ENCODE peak calls at places on chromosome 13, in ten cellular contexts. S, C, D, Y, E, T, U, Z, I and M are unnamed samples.

GRCh38 chr13:46288570-46289259 is 77.0 kb downstream of the LRRC63 start:
- DNase-seq in D (no peak), I (peak; percentile 33), Z (no peak), E (peak; percentile 38), C (peak; percentile 64), U (peak; percentile 36), Y (no peak), S (peak; percentile 5), T (no peak), M (no peak)

GRCh38 chr13:49164712-49165111 is 55.4 kb upstream of the MLNR start:
- DNase-seq in Y (no peak), Z (no peak), S (no peak), T (no peak), C (no peak), U (no peak), I (no peak), E (no peak), D (no peak), M (no peak)

GRCh38 chr13:31887311-31887710 is 144.3 kb upstream of the FRY start:
- DNase-seq in C (peak; percentile 76), E (no peak), I (no peak), S (no peak), T (no peak), D (no peak), Z (no peak), Y (no peak), U (peak; percentile 20), M (peak; percentile 19)

GRCh38 chr13:29918845-29919244 is 68.4 kb upstream of the UBL3 start:
- DNase-seq in C (peak; percentile 88), Z (no peak), S (no peak), E (peak; percentile 95), I (peak; percentile 78), U (peak; percentile 83), T (no peak), D (no peak), Y (no peak), M (peak; percentile 61)

GRCh38 chr13:43245374-43245964 is 222.1 kb downstream of the DNAJC15 start:
- DNase-seq in Z (no peak), T (no peak), I (peak; percentile 67), D (no peak), S (no peak), E (peak; percentile 63), C (peak; percentile 91), U (peak; percentile 67), Y (no peak), M (peak; percentile 38)

GRCh38 chr13:111401755-111402154 is 81.3 kb downstream of the TEX29 start:
- DNase-seq in S (no peak), I (no peak), E (no peak), C (no peak), Y (no peak), D (no peak), U (no peak), T (no peak), Z (peak; percentile 12), M (no peak)

GRCh38 chr13:59691501-59692066 is 472.1 kb downstream of the DIAPH3 start:
- DNase-seq in D (no peak), S (no peak), Z (no peak), Y (no peak), I (no peak), U (no peak), E (no peak), C (peak; percentile 43), T (no peak), M (peak; percentile 18)

GRCh38 chr13:108155185-108156106 is 59.9 kb downstream of the LIG4 start:
- DNase-seq in T (no peak), U (peak; percentile 63), D (peak; percentile 63), Y (no peak), C (peak; percentile 67), E (peak; percentile 20), I (peak; percentile 33), Z (peak; percentile 44), S (peak; percentile 20), M (no peak)

GRCh38 chr13:45584816-45585215 is 30.7 kb downstream of the ERICH6B start:
- DNase-seq in Y (no peak), T (no peak), E (peak; percentile 15), I (no peak), S (no peak), Z (no peak), U (no peak), C (no peak), D (no peak), M (no peak)

GRCh38 chr13:51728972-51729371 is 75.0 kb downstream of the DHRS12 start:
- DNase-seq in U (peak; percentile 75), Z (no peak), E (peak; percentile 46), T (no peak), C (peak; percentile 96), Y (no peak), S (no peak), I (peak; percentile 40), D (no peak), M (peak; percentile 54)

GRCh38 chr13:35260316-35260715 is 216.2 kb downstream of the MAB21L1 start:
- DNase-seq in S (no peak), U (no peak), Z (no peak), D (no peak), E (peak; percentile 6), I (no peak), Y (no peak), T (no peak), C (no peak), M (no peak)

GRCh38 chr13:101916108-101916757 is 463.8 kb downstream of the ITGBL1 start:
- DNase-seq in D (no peak), C (peak; percentile 17), E (peak; percentile 6), U (peak; percentile 4), Z (no peak), S (no peak), T (no peak), Y (no peak), I (no peak), M (no peak)

GRCh38 chr13:40668335-40668734 is 1.9 kb upstream of the FOXO1 start:
- DNase-seq in D (peak; percentile 31), T (peak; percentile 82), U (no peak), Y (no peak), Z (peak; percentile 50), I (no peak), C (peak; percentile 36), S (no peak), E (no peak), M (no peak)
- TF ChIP-seq CTCF in D (peak; percentile 21), T (no peak), U (peak; percentile 71), Y (peak; percentile 18), Z (peak; percentile 8), I (peak; percentile 60), C (peak; percentile 62), S (peak; percentile 70), E (no peak), M (peak; percentile 36)

GRCh38 chr13:71477735-71478134 is 389.3 kb downstream of the DACH1 start:
- DNase-seq in U (no peak), Y (no peak), C (peak; percentile 20), I (no peak), D (no peak), E (no peak), S (peak; percentile 0), T (no peak), Z (no peak), M (no peak)
- TF ChIP-seq CTCF in U (peak; percentile 47), Y (peak; percentile 39), C (peak; percentile 36), I (peak; percentile 34), D (no peak), E (peak; percentile 33), S (peak; percentile 38), T (no peak), Z (no peak), M (peak; percentile 18)

DNA sequence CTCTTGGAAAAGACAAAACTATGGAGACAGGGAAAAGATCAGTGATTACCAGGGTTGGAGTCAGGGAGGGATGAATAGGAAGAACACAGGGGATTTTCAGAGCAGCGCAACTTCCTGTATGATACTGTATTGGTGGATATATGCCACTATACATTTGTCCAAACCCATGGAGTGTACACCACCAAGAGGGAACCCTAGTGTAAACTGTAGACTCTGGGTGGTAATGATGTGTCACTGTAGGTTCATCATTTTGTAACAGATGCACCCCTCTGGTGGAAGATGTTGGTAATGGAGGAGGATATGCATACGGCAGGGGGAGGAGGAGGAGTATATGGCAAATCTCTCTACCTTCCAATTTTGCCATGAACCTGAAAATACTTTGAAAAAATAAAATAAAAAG is 68.1 kb downstream of the UFM1 start:
- DNase-seq in Z (no peak), S (no peak), D (no peak), E (peak; percentile 50), I (no peak), C (peak; percentile 37), U (peak; percentile 9), Y (no peak), T (no peak), M (no peak)
- TF ChIP-seq CTCF in Z (no peak), S (peak; percentile 15), D (no peak), E (peak; percentile 75), I (peak; percentile 14), C (peak; percentile 38), U (peak; percentile 45), Y (peak; percentile 37), T (no peak), M (peak; percentile 32)

DNA sequence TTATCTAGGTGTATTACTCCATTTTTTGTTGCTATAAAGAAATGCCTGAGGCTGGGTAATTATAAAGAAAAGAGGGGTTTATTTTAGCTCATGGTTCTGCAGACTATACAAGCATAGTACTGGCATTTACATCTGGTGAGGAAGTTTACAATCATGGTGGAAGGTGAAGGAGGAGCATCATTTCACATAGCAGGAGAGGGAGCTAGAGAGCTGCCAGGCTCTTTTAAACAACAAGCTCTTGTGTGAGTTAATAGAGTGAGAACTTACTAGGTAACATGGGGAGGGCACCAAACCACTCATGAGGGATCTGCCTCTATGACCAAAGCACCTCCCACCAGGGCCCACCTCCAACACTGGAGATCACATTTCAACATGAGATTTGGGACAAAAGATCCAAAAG is 221.7 kb upstream of the GPC6 start:
- DNase-seq in Z (no peak), Y (no peak), T (no peak), I (no peak), U (peak; percentile 4), E (peak; percentile 25), C (peak; percentile 32), S (no peak), D (no peak), M (no peak)
- TF ChIP-seq CTCF in Z (no peak), Y (no peak), T (no peak), I (no peak), U (peak; percentile 44), E (peak; percentile 20), C (peak; percentile 5), S (peak; percentile 5), D (no peak), M (no peak)

GRCh38 chr13:23679214-23679613 is 109.0 kb downstream of the TNFRSF19 start:
- DNase-seq in S (no peak), T (no peak), D (no peak), U (peak; percentile 59), Y (no peak), C (peak; percentile 78), Z (no peak), E (no peak), I (no peak), M (peak; percentile 36)
- TF ChIP-seq CTCF in S (no peak), T (no peak), D (no peak), U (no peak), Y (no peak), C (no peak), Z (no peak), E (no peak), I (no peak), M (no peak)

GRCh38 chr13:20702945-20703784 is at the start of gene IL17D:
- DNase-seq in Z (no peak), U (no peak), I (no peak), T (no peak), C (peak; percentile 20), S (no peak), D (no peak), E (peak; percentile 7), Y (no peak), M (no peak)
- TF ChIP-seq CTCF in Z (no peak), U (no peak), I (no peak), T (no peak), C (no peak), S (no peak), D (no peak), E (no peak), Y (no peak), M (no peak)